ENCODE peak calls at places on chromosome X, in four cellular contexts. X is CD4-positive, CD25-positive, alpha-beta regulatory T cell; Q is fibroblast of mammary gland; B is A549. E is an unnamed sample.

GRCh38 chrX:100479329-100479728 is 69.3 kb upstream of the PCDH19 start:
- DNase-seq in X (no peak), B (no peak), Q (no peak), E (no peak)

GRCh38 chrX:77440310-77440709 is 6.9 kb upstream of the FGF16 start:
- DNase-seq in X (no peak), Q (no peak), B (no peak), E (peak; percentile 55)

GRCh38 chrX:28659269-28659668 is 72.0 kb downstream of the IL1RAPL1 start:
- DNase-seq in Q (no peak), X (no peak), B (no peak), E (no peak)

GRCh38 chrX:100747090-100747489 is 15.2 kb upstream of the SYTL4 start:
- DNase-seq in Q (no peak), X (no peak), B (no peak), E (peak; percentile 47)

GRCh38 chrX:638482-639131 is 8.0 kb downstream of the SHOX start:
- DNase-seq in Q (no peak), B (no peak), X (no peak), E (no peak)

GRCh38 chrX:66918511-66918910 is 279.6 kb upstream of the EDA2R start:
- DNase-seq in Q (no peak), X (no peak), B (no peak), E (no peak)

GRCh38 chrX:74351760-74352159 is 47.8 kb downstream of the ZCCHC13 start:
- DNase-seq in Q (peak; percentile 33), X (no peak), B (no peak), E (peak; percentile 15)

GRCh38 chrX:120299928-120300327 is 11.3 kb downstream of the TMEM255A start:
- DNase-seq in B (no peak), X (no peak), Q (no peak), E (no peak)

GRCh38 chrX:7514871-7515599 is 327.9 kb upstream of the VCX start:
- DNase-seq in Q (peak; percentile 74), X (no peak), B (no peak), E (no peak)

GRCh38 chrX:129678176-129678880 is 23.6 kb upstream of the APLN start:
- DNase-seq in B (peak; percentile 61), Q (no peak), X (peak; percentile 47), E (no peak)

E was measured in choroid plexus epithelial cell.